ENCODE peak calls at places on chromosomes 3 and 15, in six cellular contexts. K, P, L, A, G and M are unnamed samples.

GRCh38 chr15:100043069-100043641 is 298.6 kb downstream of the ADAMTS17 start:
- DNase-seq in K (peak), P (peak), L (peak), A (peak), G (no peak), M (peak)

GRCh38 chr3:152113992-152114651 is 154.6 kb upstream of the MBNL1 start:
- DNase-seq in K (no peak), P (peak), L (no peak), A (no peak), G (no peak), M (no peak)

GRCh38 chr3:185796431-185797107 is 28.3 kb downstream of the IGF2BP2 start:
- DNase-seq in K (peak), P (peak), L (no peak), A (peak), G (peak), M (peak)

GRCh38 chr3:94291686-94292085 is 228.8 kb downstream of the NSUN3 start:
- DNase-seq in K (no peak), P (no peak), L (no peak), A (no peak), G (no peak), M (peak)

GRCh38 chr3:39302178-39302577 is 22.3 kb upstream of the CX3CR1 start:
- DNase-seq in K (no peak), P (no peak), L (no peak), A (no peak), G (no peak), M (no peak)

GRCh38 chr3:119559441-119559963 is at the start of gene CD80:
- DNase-seq in K (no peak), P (peak), L (no peak), A (peak), G (no peak), M (no peak)

GRCh38 chr3:177523072-177523675 is 325.9 kb upstream of the TBL1XR1 start:
- DNase-seq in K (no peak), P (no peak), L (no peak), A (no peak), G (no peak), M (no peak)

GRCh38 chr15:71295242-71296031 is 180.2 kb downstream of the THSD4 start:
- DNase-seq in K (peak), P (peak), L (no peak), A (peak), G (peak), M (peak)

GRCh38 chr3:87333393-87333892 is 57.1 kb upstream of the POU1F1 start:
- DNase-seq in K (no peak), P (peak), L (no peak), A (peak), G (peak), M (peak)

GRCh38 chr15:50911641-50912040 is 3.2 kb downstream of the AP4E1 start:
- DNase-seq in K (no peak), P (no peak), L (no peak), A (peak), G (no peak), M (no peak)

GRCh38 chr3:163476179-163476578 is 1602.1 kb downstream of the SI start:
- DNase-seq in K (no peak), P (peak), L (no peak), A (no peak), G (no peak), M (no peak)

GRCh38 chr3:100753846-100754245 is 44.6 kb downstream of the TFG start:
- DNase-seq in K (no peak), P (peak), L (no peak), A (no peak), G (no peak), M (peak)

GRCh38 chr3:125054436-125055164 is 1.2 kb downstream of the HEG1 start:
- DNase-seq in K (no peak), P (peak), L (no peak), A (peak), G (peak), M (no peak)

GRCh38 chr3:121529308-121529707 is 16.5 kb downstream of the POLQ start:
- DNase-seq in K (no peak), P (peak), L (no peak), A (peak), G (peak), M (no peak)

GRCh38 chr15:92520914-92521623 is 127.4 kb downstream of the ST8SIA2 start:
- DNase-seq in K (no peak), P (no peak), L (no peak), A (no peak), G (no peak), M (no peak)

GRCh38 chr15:92523176-92523575 is 129.5 kb downstream of the ST8SIA2 start:
- DNase-seq in K (no peak), P (no peak), L (no peak), A (no peak), G (no peak), M (no peak)

GRCh38 chr15:92524161-92524560 is 130.5 kb downstream of the ST8SIA2 start:
- DNase-seq in K (peak), P (no peak), L (no peak), A (no peak), G (no peak), M (no peak)

GRCh38 chr15:92519709-92520108 is 126.0 kb downstream of the ST8SIA2 start:
- DNase-seq in K (no peak), P (peak), L (no peak), A (no peak), G (no peak), M (peak)

DNA sequence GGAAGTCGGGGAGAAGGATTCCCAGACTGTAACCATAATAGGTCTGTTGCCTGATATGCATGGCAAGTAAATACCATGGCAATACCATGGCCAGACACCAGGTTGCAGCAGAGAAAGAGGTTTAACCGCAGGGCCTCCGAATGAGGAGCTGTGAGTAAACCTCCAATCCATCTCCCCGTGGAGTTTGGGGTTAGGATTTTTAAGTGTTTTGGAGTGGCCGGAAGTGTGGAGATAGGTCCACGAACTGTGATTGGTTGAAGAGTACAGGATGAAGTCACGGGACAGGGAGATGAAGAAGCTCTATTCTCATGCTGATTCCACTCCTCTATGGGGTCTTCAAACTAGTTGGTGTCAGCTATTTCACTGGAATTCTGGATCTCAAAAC is 127.9 kb downstream of the ST8SIA2 start:
- DNase-seq in K (no peak), P (peak), L (peak), A (peak), G (peak), M (peak)
- TF ChIP-seq CTCF in K (peak), P (peak), L (peak), A (peak), G (peak), M (peak)

DNA sequence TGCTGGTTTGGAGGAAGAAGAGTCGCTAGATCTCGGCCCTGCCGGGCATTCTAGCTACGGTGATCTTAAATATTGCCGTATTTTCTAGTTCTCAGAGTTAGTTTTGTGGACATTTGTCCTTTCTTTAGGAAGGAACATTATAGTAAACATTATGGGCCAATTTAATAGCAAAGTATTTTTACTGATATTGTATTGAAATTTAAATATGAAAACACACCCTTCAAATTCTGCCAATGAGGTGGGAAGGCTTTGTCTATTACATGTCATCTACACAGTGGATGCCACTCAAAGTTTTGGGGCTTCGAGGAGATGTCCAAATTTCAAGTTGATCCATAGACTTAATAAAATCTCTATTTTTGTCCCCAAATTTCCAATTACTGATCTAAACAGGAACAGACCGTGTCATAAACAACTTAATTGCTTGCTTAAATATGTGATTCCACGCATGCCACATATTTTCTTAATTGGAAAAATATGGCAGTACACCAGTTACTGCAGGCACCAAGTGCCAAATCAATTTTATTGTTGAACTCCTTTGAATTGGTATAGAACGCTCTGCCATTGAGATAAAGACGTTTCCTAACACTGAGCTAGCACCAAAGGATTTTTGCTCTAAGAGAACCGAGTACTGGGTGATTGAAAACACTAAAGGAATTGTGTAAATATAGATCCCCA is 1.7 kb downstream of the SHOX2 start:
- DNase-seq in K (no peak), P (no peak), L (no peak), A (peak), G (no peak), M (no peak)
- H3K4me3 ChIP-seq in K (no peak), P (peak), L (peak), A (peak), G (peak), M (no peak)

DNA sequence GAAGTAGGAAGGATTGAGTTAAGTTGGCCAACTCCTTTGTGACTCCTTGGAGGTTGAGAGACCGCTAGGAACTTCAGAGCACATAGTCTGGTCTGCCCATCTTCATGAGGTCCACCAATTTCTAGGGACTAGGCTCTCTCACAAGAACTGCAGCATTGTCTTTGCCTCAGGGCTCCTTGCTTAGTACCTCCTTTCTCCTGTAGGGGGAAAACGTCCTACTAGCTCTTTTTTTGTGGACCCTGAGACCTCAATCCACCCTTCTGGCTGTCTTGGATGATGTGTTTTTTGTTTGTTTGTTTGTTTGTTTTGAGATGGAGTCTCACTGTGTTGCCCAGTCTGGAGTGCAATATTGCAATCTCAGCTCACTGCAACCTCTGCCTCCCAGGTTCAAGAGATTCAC is 21.6 kb downstream of the REC114 start:
- DNase-seq in K (no peak), P (no peak), L (no peak), A (no peak), G (peak), M (no peak)
- TF ChIP-seq CTCF in K (peak), P (peak), L (no peak), A (peak), G (peak), M (peak)

GRCh38 chr15:32904448-32904847 is 186.6 kb downstream of the GREM1 start:
- DNase-seq in K (no peak), P (no peak), L (no peak), A (no peak), G (no peak), M (no peak)

GRCh38 chr15:32901192-32901591 is 183.4 kb downstream of the GREM1 start:
- DNase-seq in K (no peak), P (no peak), L (no peak), A (no peak), G (no peak), M (no peak)

GRCh38 chr15:32905481-32905880 is 187.7 kb downstream of the GREM1 start:
- DNase-seq in K (no peak), P (no peak), L (no peak), A (peak), G (no peak), M (no peak)

GRCh38 chr15:32901995-32902394 is 184.2 kb downstream of the GREM1 start:
- DNase-seq in K (no peak), P (no peak), L (no peak), A (no peak), G (no peak), M (no peak)

GRCh38 chr15:32903591-32903990 is 185.8 kb downstream of the GREM1 start:
- DNase-seq in K (no peak), P (no peak), L (no peak), A (no peak), G (no peak), M (no peak)
- H3K4me3 ChIP-seq in K (no peak), P (no peak), L (no peak), A (no peak), G (no peak), M (no peak)

GRCh38 chr3:128173849-128174248 is 20.6 kb downstream of the EEFSEC start:
- DNase-seq in K (no peak), P (no peak), L (no peak), A (no peak), G (no peak), M (no peak)
- TF ChIP-seq CTCF in K (no peak), P (no peak), L (no peak), A (no peak), G (no peak), M (no peak)

GRCh38 chr3:146166450-146167222 is 5.7 kb upstream of the PLOD2 start:
- DNase-seq in K (peak), P (peak), L (no peak), A (peak), G (no peak), M (no peak)
- H3K4me3 ChIP-seq in K (no peak), P (no peak), L (no peak), A (no peak), G (no peak), M (no peak)

GRCh38 chr3:9014189-9014588 is 50.9 kb upstream of the RAD18 start:
- DNase-seq in K (no peak), P (peak), L (no peak), A (peak), G (no peak), M (no peak)
- TF ChIP-seq CTCF in K (peak), P (peak), L (no peak), A (peak), G (peak), M (no peak)